ENCODE peak calls at places on chromosome 5, in six cellular contexts. One of them, this sample, is unnamed.

GRCh38 chr5:157160001-157160400 is 6.1 kb downstream of the GARIN3 start:
- DNase-seq in stimulated activated CD8-positive, alpha-beta memory T cell treated with anti-CD3 and anti-CD28 coated beads, Interleukin-15, amount 100 ng/mL, for 48 hours: no peak
- DNase-seq in stimulated activated naive CD4-positive, alpha-beta T cell: no peak
- DNase-seq in EL: no peak
- DNase-seq in GM13977: no peak
- DNase-seq in neural crest cell: no peak
- DNase-seq in this sample: no peak

GRCh38 chr5:72204946-72205345 is 97.7 kb downstream of the MAP1B start:
- DNase-seq in EL: no peak
- DNase-seq in stimulated activated naive CD4-positive, alpha-beta T cell: no peak
- DNase-seq in GM13977: no peak
- DNase-seq in stimulated activated CD8-positive, alpha-beta memory T cell treated with anti-CD3 and anti-CD28 coated beads, Interleukin-15, amount 100 ng/mL, for 48 hours: no peak
- DNase-seq in neural crest cell: no peak
- DNase-seq in this sample: no peak

GRCh38 chr5:177432143-177432904 is 5.8 kb downstream of the GRK6 start:
- DNase-seq in stimulated activated naive CD4-positive, alpha-beta T cell: no peak
- DNase-seq in GM13977: no peak
- DNase-seq in neural crest cell: no peak
- DNase-seq in stimulated activated CD8-positive, alpha-beta memory T cell treated with anti-CD3 and anti-CD28 coated beads, Interleukin-15, amount 100 ng/mL, for 48 hours: no peak
- DNase-seq in EL: no peak
- DNase-seq in this sample: no peak

GRCh38 chr5:6419340-6419852 is 29.3 kb upstream of the UBE2QL1 start:
- DNase-seq in EL: peak
- DNase-seq in GM13977: no peak
- DNase-seq in stimulated activated CD8-positive, alpha-beta memory T cell treated with anti-CD3 and anti-CD28 coated beads, Interleukin-15, amount 100 ng/mL, for 48 hours: no peak
- DNase-seq in stimulated activated naive CD4-positive, alpha-beta T cell: no peak
- DNase-seq in neural crest cell: no peak
- DNase-seq in this sample: no peak

GRCh38 chr5:93583525-93583798 is 440 bp downstream of the NR2F1 start:
- DNase-seq in neural crest cell: no peak
- DNase-seq in EL: peak
- DNase-seq in stimulated activated CD8-positive, alpha-beta memory T cell treated with anti-CD3 and anti-CD28 coated beads, Interleukin-15, amount 100 ng/mL, for 48 hours: no peak
- DNase-seq in GM13977: no peak
- DNase-seq in stimulated activated naive CD4-positive, alpha-beta T cell: no peak
- DNase-seq in this sample: no peak

GRCh38 chr5:171978519-171978918 is 27.9 kb downstream of the FBXW11 start:
- DNase-seq in GM13977: no peak
- DNase-seq in EL: no peak
- DNase-seq in neural crest cell: no peak
- DNase-seq in stimulated activated CD8-positive, alpha-beta memory T cell treated with anti-CD3 and anti-CD28 coated beads, Interleukin-15, amount 100 ng/mL, for 48 hours: no peak
- DNase-seq in stimulated activated naive CD4-positive, alpha-beta T cell: no peak
- DNase-seq in this sample: no peak

GRCh38 chr5:141866111-141866510 is 12.1 kb downstream of the PCDH1 start:
- DNase-seq in EL: no peak
- DNase-seq in GM13977: no peak
- DNase-seq in stimulated activated naive CD4-positive, alpha-beta T cell: no peak
- DNase-seq in neural crest cell: no peak
- DNase-seq in stimulated activated CD8-positive, alpha-beta memory T cell treated with anti-CD3 and anti-CD28 coated beads, Interleukin-15, amount 100 ng/mL, for 48 hours: no peak
- DNase-seq in this sample: peak

GRCh38 chr5:67246108-67246507 is 49.5 kb upstream of the CD180 start:
- DNase-seq in EL: peak
- DNase-seq in GM13977: peak
- DNase-seq in neural crest cell: peak
- DNase-seq in stimulated activated naive CD4-positive, alpha-beta T cell: peak
- DNase-seq in stimulated activated CD8-positive, alpha-beta memory T cell treated with anti-CD3 and anti-CD28 coated beads, Interleukin-15, amount 100 ng/mL, for 48 hours: no peak
- DNase-seq in this sample: no peak

GRCh38 chr5:66828551-66829421 is 232.6 kb downstream of the MAST4 start:
- DNase-seq in stimulated activated CD8-positive, alpha-beta memory T cell treated with anti-CD3 and anti-CD28 coated beads, Interleukin-15, amount 100 ng/mL, for 48 hours: peak
- DNase-seq in EL: peak
- DNase-seq in GM13977: no peak
- DNase-seq in neural crest cell: peak
- DNase-seq in stimulated activated naive CD4-positive, alpha-beta T cell: peak
- DNase-seq in this sample: peak

GRCh38 chr5:147510885-147511284 is 1.0 kb upstream of the DPYSL3 start:
- DNase-seq in neural crest cell: no peak
- DNase-seq in GM13977: no peak
- DNase-seq in stimulated activated naive CD4-positive, alpha-beta T cell: no peak
- DNase-seq in EL: no peak
- DNase-seq in stimulated activated CD8-positive, alpha-beta memory T cell treated with anti-CD3 and anti-CD28 coated beads, Interleukin-15, amount 100 ng/mL, for 48 hours: no peak
- DNase-seq in this sample: no peak

GRCh38 chr5:149979898-149980297 is 19.3 kb downstream of the SLC26A2 start:
- DNase-seq in stimulated activated CD8-positive, alpha-beta memory T cell treated with anti-CD3 and anti-CD28 coated beads, Interleukin-15, amount 100 ng/mL, for 48 hours: no peak
- DNase-seq in neural crest cell: no peak
- DNase-seq in stimulated activated naive CD4-positive, alpha-beta T cell: no peak
- DNase-seq in GM13977: no peak
- DNase-seq in EL: no peak
- DNase-seq in this sample: no peak

GRCh38 chr5:108529381-108529780 is 147.5 kb upstream of the FBXL17 start:
- DNase-seq in GM13977: no peak
- DNase-seq in neural crest cell: no peak
- DNase-seq in stimulated activated CD8-positive, alpha-beta memory T cell treated with anti-CD3 and anti-CD28 coated beads, Interleukin-15, amount 100 ng/mL, for 48 hours: no peak
- DNase-seq in EL: peak
- DNase-seq in stimulated activated naive CD4-positive, alpha-beta T cell: no peak
- DNase-seq in this sample: no peak

GRCh38 chr5:31860726-31861432 is 221.9 kb downstream of the PDZD2 start:
- DNase-seq in stimulated activated naive CD4-positive, alpha-beta T cell: no peak
- DNase-seq in stimulated activated CD8-positive, alpha-beta memory T cell treated with anti-CD3 and anti-CD28 coated beads, Interleukin-15, amount 100 ng/mL, for 48 hours: no peak
- DNase-seq in EL: no peak
- DNase-seq in neural crest cell: no peak
- DNase-seq in GM13977: no peak
- DNase-seq in this sample: no peak

GRCh38 chr5:82298668-82299067 is 20.5 kb upstream of the RPS23 start:
- DNase-seq in GM13977: no peak
- DNase-seq in stimulated activated CD8-positive, alpha-beta memory T cell treated with anti-CD3 and anti-CD28 coated beads, Interleukin-15, amount 100 ng/mL, for 48 hours: no peak
- DNase-seq in EL: no peak
- DNase-seq in neural crest cell: no peak
- DNase-seq in stimulated activated naive CD4-positive, alpha-beta T cell: no peak
- DNase-seq in this sample: no peak

GRCh38 chr5:109944461-109944860 is 254.7 kb downstream of the MAN2A1 start:
- DNase-seq in stimulated activated naive CD4-positive, alpha-beta T cell: no peak
- DNase-seq in stimulated activated CD8-positive, alpha-beta memory T cell treated with anti-CD3 and anti-CD28 coated beads, Interleukin-15, amount 100 ng/mL, for 48 hours: no peak
- DNase-seq in neural crest cell: no peak
- DNase-seq in GM13977: no peak
- DNase-seq in EL: no peak
- DNase-seq in this sample: no peak

GRCh38 chr5:60455589-60455988 is 244.4 kb downstream of the DEPDC1B start:
- DNase-seq in stimulated activated CD8-positive, alpha-beta memory T cell treated with anti-CD3 and anti-CD28 coated beads, Interleukin-15, amount 100 ng/mL, for 48 hours: no peak
- DNase-seq in neural crest cell: no peak
- DNase-seq in EL: no peak
- DNase-seq in stimulated activated naive CD4-positive, alpha-beta T cell: no peak
- DNase-seq in GM13977: no peak
- DNase-seq in this sample: no peak

GRCh38 chr5:144433893-144434292 is 263.2 kb downstream of the KCTD16 start:
- DNase-seq in GM13977: no peak
- DNase-seq in EL: no peak
- DNase-seq in stimulated activated CD8-positive, alpha-beta memory T cell treated with anti-CD3 and anti-CD28 coated beads, Interleukin-15, amount 100 ng/mL, for 48 hours: no peak
- DNase-seq in neural crest cell: no peak
- DNase-seq in stimulated activated naive CD4-positive, alpha-beta T cell: no peak
- DNase-seq in this sample: no peak

GRCh38 chr5:136809382-136809781 is 444.0 kb upstream of the TRPC7 start:
- DNase-seq in EL: no peak
- DNase-seq in stimulated activated CD8-positive, alpha-beta memory T cell treated with anti-CD3 and anti-CD28 coated beads, Interleukin-15, amount 100 ng/mL, for 48 hours: no peak
- DNase-seq in stimulated activated naive CD4-positive, alpha-beta T cell: no peak
- DNase-seq in neural crest cell: no peak
- DNase-seq in GM13977: no peak
- DNase-seq in this sample: no peak

GRCh38 chr5:122306461-122306860 is 5.6 kb upstream of the SNCAIP start:
- DNase-seq in stimulated activated CD8-positive, alpha-beta memory T cell treated with anti-CD3 and anti-CD28 coated beads, Interleukin-15, amount 100 ng/mL, for 48 hours: no peak
- DNase-seq in GM13977: no peak
- DNase-seq in EL: no peak
- DNase-seq in stimulated activated naive CD4-positive, alpha-beta T cell: no peak
- DNase-seq in neural crest cell: no peak
- DNase-seq in this sample: no peak

GRCh38 chr5:19866088-19866446 is 121.9 kb downstream of the CDH18 start:
- DNase-seq in GM13977: no peak
- DNase-seq in stimulated activated naive CD4-positive, alpha-beta T cell: no peak
- DNase-seq in EL: peak
- DNase-seq in stimulated activated CD8-positive, alpha-beta memory T cell treated with anti-CD3 and anti-CD28 coated beads, Interleukin-15, amount 100 ng/mL, for 48 hours: no peak
- DNase-seq in neural crest cell: no peak
- DNase-seq in this sample: no peak

GRCh38 chr5:133292300-133292699 is 240.5 kb downstream of the HSPA4 start:
- DNase-seq in neural crest cell: no peak
- DNase-seq in stimulated activated CD8-positive, alpha-beta memory T cell treated with anti-CD3 and anti-CD28 coated beads, Interleukin-15, amount 100 ng/mL, for 48 hours: peak
- DNase-seq in EL: no peak
- DNase-seq in GM13977: no peak
- DNase-seq in stimulated activated naive CD4-positive, alpha-beta T cell: no peak
- DNase-seq in this sample: no peak

GRCh38 chr5:29379619-29380018 is 1813.9 kb upstream of the CDH6 start:
- DNase-seq in EL: no peak
- DNase-seq in GM13977: no peak
- DNase-seq in stimulated activated CD8-positive, alpha-beta memory T cell treated with anti-CD3 and anti-CD28 coated beads, Interleukin-15, amount 100 ng/mL, for 48 hours: no peak
- DNase-seq in neural crest cell: no peak
- DNase-seq in stimulated activated naive CD4-positive, alpha-beta T cell: no peak
- DNase-seq in this sample: no peak

GRCh38 chr5:172688735-172689572 is 47.9 kb downstream of the NEURL1B start:
- DNase-seq in EL: no peak
- DNase-seq in stimulated activated CD8-positive, alpha-beta memory T cell treated with anti-CD3 and anti-CD28 coated beads, Interleukin-15, amount 100 ng/mL, for 48 hours: no peak
- DNase-seq in stimulated activated naive CD4-positive, alpha-beta T cell: peak
- DNase-seq in GM13977: peak
- DNase-seq in neural crest cell: no peak
- DNase-seq in this sample: no peak

GRCh38 chr5:36444582-36444999 is 142.9 kb upstream of the RANBP3L start:
- DNase-seq in stimulated activated naive CD4-positive, alpha-beta T cell: no peak
- DNase-seq in EL: peak
- DNase-seq in stimulated activated CD8-positive, alpha-beta memory T cell treated with anti-CD3 and anti-CD28 coated beads, Interleukin-15, amount 100 ng/mL, for 48 hours: no peak
- DNase-seq in neural crest cell: no peak
- DNase-seq in GM13977: no peak
- DNase-seq in this sample: peak

GRCh38 chr5:94690778-94691177 is 72.3 kb downstream of the SLF1 start:
- DNase-seq in neural crest cell: no peak
- DNase-seq in GM13977: no peak
- DNase-seq in EL: no peak
- DNase-seq in stimulated activated naive CD4-positive, alpha-beta T cell: no peak
- DNase-seq in stimulated activated CD8-positive, alpha-beta memory T cell treated with anti-CD3 and anti-CD28 coated beads, Interleukin-15, amount 100 ng/mL, for 48 hours: no peak
- DNase-seq in this sample: no peak

GRCh38 chr5:71783891-71784290 is 64.8 kb downstream of the CARTPT start:
- DNase-seq in neural crest cell: no peak
- DNase-seq in stimulated activated naive CD4-positive, alpha-beta T cell: no peak
- DNase-seq in GM13977: no peak
- DNase-seq in EL: no peak
- DNase-seq in stimulated activated CD8-positive, alpha-beta memory T cell treated with anti-CD3 and anti-CD28 coated beads, Interleukin-15, amount 100 ng/mL, for 48 hours: no peak
- DNase-seq in this sample: no peak

GRCh38 chr5:103532116-103532734 is 30.4 kb downstream of the NUDT12 start:
- DNase-seq in stimulated activated naive CD4-positive, alpha-beta T cell: no peak
- DNase-seq in neural crest cell: no peak
- DNase-seq in EL: peak
- DNase-seq in stimulated activated CD8-positive, alpha-beta memory T cell treated with anti-CD3 and anti-CD28 coated beads, Interleukin-15, amount 100 ng/mL, for 48 hours: no peak
- DNase-seq in GM13977: no peak
- DNase-seq in this sample: no peak

GRCh38 chr5:6744841-6745705 is 31.8 kb downstream of the TENT4A start:
- DNase-seq in EL: no peak
- DNase-seq in stimulated activated CD8-positive, alpha-beta memory T cell treated with anti-CD3 and anti-CD28 coated beads, Interleukin-15, amount 100 ng/mL, for 48 hours: no peak
- DNase-seq in neural crest cell: no peak
- DNase-seq in stimulated activated naive CD4-positive, alpha-beta T cell: no peak
- DNase-seq in GM13977: no peak
- DNase-seq in this sample: no peak

GRCh38 chr5:14439087-14439841 is 142.3 kb upstream of the OTULINL start:
- DNase-seq in GM13977: no peak
- DNase-seq in stimulated activated naive CD4-positive, alpha-beta T cell: no peak
- DNase-seq in neural crest cell: no peak
- DNase-seq in EL: no peak
- DNase-seq in stimulated activated CD8-positive, alpha-beta memory T cell treated with anti-CD3 and anti-CD28 coated beads, Interleukin-15, amount 100 ng/mL, for 48 hours: no peak
- DNase-seq in this sample: no peak

GRCh38 chr5:37640088-37640487 is 199.8 kb downstream of the GDNF start:
- DNase-seq in EL: peak
- DNase-seq in stimulated activated naive CD4-positive, alpha-beta T cell: no peak
- DNase-seq in neural crest cell: no peak
- DNase-seq in GM13977: no peak
- DNase-seq in stimulated activated CD8-positive, alpha-beta memory T cell treated with anti-CD3 and anti-CD28 coated beads, Interleukin-15, amount 100 ng/mL, for 48 hours: no peak
- DNase-seq in this sample: no peak

GRCh38 chr5:35050541-35051126 is 2.9 kb upstream of the AGXT2 start:
- DNase-seq in stimulated activated naive CD4-positive, alpha-beta T cell: no peak
- DNase-seq in EL: no peak
- DNase-seq in stimulated activated CD8-positive, alpha-beta memory T cell treated with anti-CD3 and anti-CD28 coated beads, Interleukin-15, amount 100 ng/mL, for 48 hours: no peak
- DNase-seq in GM13977: no peak
- DNase-seq in neural crest cell: no peak
- DNase-seq in this sample: no peak

This sample was measured in lung.